ENCODE peak calls at places on chromosomes 16 and 17, in four cellular contexts. P, I, H and D are unnamed samples.

GRCh38 chr16:84228321-84228838 is 11.4 kb downstream of the KCNG4 start:
- DNase-seq in P (no peak), I (peak), H (peak), D (peak)

GRCh38 chr16:2032285-2033056 is 5.8 kb downstream of the NHERF2 start:
- DNase-seq in P (peak), I (no peak), H (no peak), D (peak)

GRCh38 chr16:50263060-50263909 is 3.1 kb upstream of the ADCY7 start:
- DNase-seq in P (peak), I (no peak), H (no peak), D (no peak)

GRCh38 chr17:77790143-77790829 is 168.2 kb upstream of the TNRC6C start:
- DNase-seq in P (no peak), I (no peak), H (no peak), D (no peak)

GRCh38 chr16:13936596-13937081 is 16.7 kb downstream of the ERCC4 start:
- DNase-seq in P (no peak), I (peak), H (no peak), D (peak)

GRCh38 chr16:8892101-8892575 is 10.0 kb downstream of the LITAFD start:
- DNase-seq in P (peak), I (no peak), H (peak), D (no peak)

GRCh38 chr16:21599994-21600773 is 807 bp downstream of the METTL9 start:
- DNase-seq in P (no peak), I (peak), H (no peak), D (no peak)

GRCh38 chr17:63998050-63998720 is at the start of gene PRR29:
- DNase-seq in P (no peak), I (peak), H (no peak), D (peak)

GRCh38 chr17:38706625-38707298 is 1.7 kb downstream of the MLLT6 start:
- DNase-seq in P (no peak), I (peak), H (no peak), D (no peak)

GRCh38 chr17:41534899-41535546 is 6.9 kb upstream of the KRT19 start:
- DNase-seq in P (no peak), I (no peak), H (no peak), D (no peak)

GRCh38 chr16:483351-484075 is 44.0 kb upstream of the CAPN15 start:
- DNase-seq in P (no peak), I (peak), H (no peak), D (no peak)

GRCh38 chr16:3472878-3473595 is 22.3 kb downstream of the C16orf90 start:
- DNase-seq in P (no peak), I (no peak), H (no peak), D (peak)

GRCh38 chr17:2710804-2711607 is 558 bp downstream of the CLUH start:
- DNase-seq in P (no peak), I (no peak), H (no peak), D (no peak)

GRCh38 chr16:67463059-67463458 is 17.9 kb downstream of the ATP6V0D1 start:
- DNase-seq in P (no peak), I (no peak), H (no peak), D (no peak)

GRCh38 chr16:68750243-68750642 is 13.2 kb downstream of the CDH1 start:
- DNase-seq in P (no peak), I (no peak), H (no peak), D (no peak)

GRCh38 chr17:82217530-82218204 is 5.0 kb upstream of the CCDC57 start:
- DNase-seq in P (peak), I (peak), H (no peak), D (peak)

GRCh38 chr17:6374761-6375312 is 60.1 kb downstream of the AIPL1 start:
- DNase-seq in P (peak), I (peak), H (no peak), D (peak)

GRCh38 chr17:43846963-43847369 is at the start of gene CD300LG:
- DNase-seq in P (no peak), I (no peak), H (no peak), D (no peak)

GRCh38 chr17:79549111-79549915 is 61.5 kb downstream of the RBFOX3 start:
- DNase-seq in P (no peak), I (no peak), H (no peak), D (no peak)

GRCh38 chr16:9261376-9261775 is 169.9 kb downstream of the HAPSTR1 start:
- DNase-seq in P (no peak), I (no peak), H (no peak), D (no peak)

GRCh38 chr17:79852748-79853147 is 13.5 kb upstream of the CBX4 start:
- DNase-seq in P (no peak), I (peak), H (no peak), D (peak)

GRCh38 chr17:57289130-57289529 is 32.8 kb downstream of the MSI2 start:
- DNase-seq in P (no peak), I (no peak), H (no peak), D (no peak)

GRCh38 chr16:29736112-29736511 is 9.7 kb downstream of the C16orf54 start:
- DNase-seq in P (no peak), I (no peak), H (no peak), D (no peak)

GRCh38 chr17:69170377-69170776 is 28.7 kb upstream of the ABCA6 start:
- DNase-seq in P (no peak), I (peak), H (no peak), D (no peak)

GRCh38 chr16:450800-451512 is 25.5 kb downstream of the RAB11FIP3 start:
- DNase-seq in P (no peak), I (peak), H (no peak), D (no peak)

DNA sequence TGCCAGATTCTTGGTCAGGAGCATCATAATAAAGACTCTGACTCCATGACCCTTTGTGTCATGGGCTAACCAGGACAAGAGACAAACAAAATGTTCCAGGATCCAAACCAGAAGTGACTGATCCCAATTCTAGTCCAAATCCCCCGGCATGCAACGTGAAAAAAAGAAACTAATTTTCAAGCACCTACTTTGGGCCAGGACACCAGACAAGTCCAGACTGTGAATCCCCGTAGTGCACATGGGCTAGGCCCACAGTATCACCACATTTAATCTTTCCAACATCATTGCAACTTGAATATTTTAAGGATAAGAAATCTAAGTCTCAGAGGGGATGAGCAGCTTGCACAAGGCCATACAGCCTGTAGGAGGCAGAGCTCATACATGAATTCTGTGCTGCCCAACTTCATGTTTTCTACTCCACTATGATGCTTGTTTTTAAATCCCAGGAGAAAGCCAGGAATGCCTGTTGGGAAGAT is 365.7 kb downstream of the NPIPA8 start:
- DNase-seq in P (no peak), I (no peak), H (no peak), D (peak)
- TF ChIP-seq CTCF in P (no peak), I (no peak), H (no peak), D (peak)

DNA sequence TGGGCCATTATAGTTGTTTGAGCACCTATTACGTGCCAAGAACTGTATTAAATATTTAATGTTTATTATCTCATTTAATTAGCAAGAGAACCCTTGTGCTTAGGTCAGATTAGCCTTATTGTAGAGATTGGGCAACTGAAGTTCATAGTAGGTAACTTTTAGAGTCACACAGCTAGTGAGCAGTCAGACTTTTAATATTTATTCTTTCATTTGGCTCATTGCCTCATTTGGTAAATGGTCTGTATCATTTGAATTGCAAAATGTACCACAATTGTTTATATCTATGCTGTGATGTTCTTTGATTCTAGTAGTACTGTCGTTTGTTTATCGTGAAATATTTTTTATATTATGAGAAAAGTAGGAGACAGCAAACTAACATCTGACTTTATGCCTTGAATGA is 7.6 kb downstream of the CLTC start:
- DNase-seq in P (no peak), I (no peak), H (no peak), D (peak)
- H3K4me3 ChIP-seq in P (no peak), I (no peak), H (no peak), D (no peak)

DNA sequence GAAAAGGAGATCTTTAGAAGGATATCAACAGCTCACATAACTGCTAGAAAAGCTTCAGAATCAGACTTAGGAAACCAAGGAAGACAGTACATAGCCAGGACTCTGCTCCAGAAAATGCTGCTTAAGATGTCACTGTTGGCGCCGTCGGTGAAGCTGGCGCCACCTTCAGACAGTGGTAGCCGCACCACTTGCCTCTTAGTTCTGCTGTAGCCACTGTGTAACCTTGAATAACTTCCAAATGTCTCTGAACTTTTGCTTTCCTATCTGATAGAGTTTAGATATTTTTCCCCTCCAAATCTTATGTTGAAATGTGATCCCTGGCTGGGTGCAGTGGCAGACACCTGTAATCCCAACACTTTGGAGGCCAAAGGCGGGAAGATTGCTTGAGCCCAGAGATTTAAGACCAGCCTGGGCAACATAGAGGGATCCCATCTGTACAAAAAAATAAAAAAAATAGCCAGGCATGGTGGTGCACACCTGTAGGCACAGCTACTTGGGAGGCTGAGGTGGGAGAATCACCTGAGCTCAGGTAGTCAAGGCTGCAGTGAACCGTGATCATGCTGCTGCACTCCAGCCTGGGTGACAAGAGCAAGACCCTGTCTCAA is 6.3 kb upstream of the USP31 start:
- DNase-seq in P (no peak), I (peak), H (no peak), D (peak)
- TF ChIP-seq CTCF in P (peak), I (peak), H (no peak), D (peak)

GRCh38 chr17:12022310-12022709 is 1.6 kb downstream of the MAP2K4 start:
- DNase-seq in P (no peak), I (no peak), H (no peak), D (no peak)
- H3K4me3 ChIP-seq in P (peak), I (no peak), H (no peak), D (peak)

GRCh38 chr17:1275962-1276736 is 3.3 kb upstream of the TRARG1 start:
- DNase-seq in P (no peak), I (peak), H (peak), D (peak)
- TF ChIP-seq CTCF in P (peak), I (peak), H (peak), D (peak)

DNA sequence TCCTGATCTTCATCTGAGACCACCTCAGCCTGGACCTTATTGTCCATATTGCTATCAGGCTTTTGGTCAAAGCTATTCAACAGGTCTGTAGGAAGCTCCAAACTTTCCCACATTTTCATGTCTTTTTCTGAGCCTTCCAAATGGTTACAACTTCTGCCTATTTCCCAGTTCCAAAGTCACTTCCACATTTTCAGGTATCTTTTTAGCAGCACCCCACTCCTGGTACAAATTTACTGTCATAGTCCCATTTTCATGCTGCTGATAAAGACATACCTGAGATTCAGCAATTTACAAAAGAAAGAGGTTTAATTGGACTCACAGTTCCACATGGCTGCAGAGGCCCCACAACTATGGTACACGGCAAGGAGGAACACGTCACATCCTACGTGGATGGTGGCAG is 815.5 kb downstream of the KCNJ2 start:
- DNase-seq in P (no peak), I (no peak), H (no peak), D (no peak)
- H3K4me3 ChIP-seq in P (no peak), I (no peak), H (no peak), D (no peak)

GRCh38 chr16:58636474-58636873 is 6.8 kb upstream of the CNOT1 start:
- DNase-seq in P (no peak), I (no peak), H (no peak), D (no peak)

GRCh38 chr16:58640949-58641348 is 11.3 kb upstream of the CNOT1 start:
- DNase-seq in P (no peak), I (no peak), H (no peak), D (no peak)

GRCh38 chr16:58639230-58639629 is 9.6 kb upstream of the CNOT1 start:
- DNase-seq in P (no peak), I (no peak), H (no peak), D (no peak)

GRCh38 chr16:58639836-58640235 is 10.2 kb upstream of the CNOT1 start:
- DNase-seq in P (no peak), I (no peak), H (no peak), D (no peak)

GRCh38 chr16:58638148-58639036 is 8.8 kb upstream of the CNOT1 start:
- DNase-seq in P (peak), I (peak), H (no peak), D (peak)
- TF ChIP-seq CTCF in P (no peak), I (peak), H (no peak), D (peak)